ENCODE peak calls at places on chromosomes 1 and 21, in four cellular contexts. T is GM04504, C is H7, J is activated T-cell treated with anti-CD3 and anti-CD28 coated beads for 1 hour. N is an unnamed sample.

GRCh38 chr1:19616489-19616888 is 27.6 kb upstream of the NBL1 start:
- DNase-seq in T (no peak), C (no peak), J (no peak), N (no peak)

GRCh38 chr1:177082855-177083741 is 81.4 kb downstream of the ASTN1 start:
- DNase-seq in J (no peak), T (peak), C (no peak), N (no peak)

GRCh38 chr1:55588300-55588699 is 373.1 kb upstream of the USP24 start:
- DNase-seq in J (no peak), C (no peak), T (no peak), N (no peak)

GRCh38 chr1:201678264-201679101 is 139.6 kb downstream of the NAV1 start:
- DNase-seq in C (peak), J (no peak), T (no peak), N (no peak)

GRCh38 chr1:207058878-207059867 is 6.1 kb downstream of the PFKFB2 start:
- DNase-seq in J (no peak), T (no peak), C (peak), N (no peak)

GRCh38 chr1:8439015-8439702 is 121.2 kb downstream of the SLC45A1 start:
- DNase-seq in T (peak), C (peak), J (no peak), N (no peak)

GRCh38 chr1:67464741-67465140 is 34.5 kb upstream of the SERBP1 start:
- DNase-seq in C (no peak), T (no peak), J (no peak), N (no peak)

GRCh38 chr1:210024996-210025395 is 87.0 kb downstream of the SYT14 start:
- DNase-seq in C (peak), J (no peak), T (no peak), N (no peak)

GRCh38 chr1:202213361-202214088 is 19.9 kb downstream of the LGR6 start:
- DNase-seq in C (peak), T (no peak), J (no peak), N (no peak)

GRCh38 chr21:38811257-38811656 is 5.5 kb downstream of the ETS2 start:
- DNase-seq in T (peak), C (no peak), J (no peak), N (no peak)

GRCh38 chr1:56686171-56686570 is 41.1 kb downstream of the PRKAA2 start:
- DNase-seq in T (no peak), J (no peak), C (no peak), N (no peak)

GRCh38 chr1:203033917-203034316 is 7.6 kb downstream of the PPFIA4 start:
- DNase-seq in T (no peak), C (peak), J (no peak), N (no peak)

N was measured in T-helper 9 cell.